ENCODE peak calls at places on chromosomes 1 and 21, in ten cellular contexts. U, J, V, G, Y, K, L, I, E and P are unnamed samples.

GRCh38 chr1:163820190-163820589 is 498.4 kb downstream of the NUF2 start:
- DNase-seq in V (no peak), U (no peak), L (no peak), E (no peak), J (no peak), Y (no peak), I (no peak), G (no peak), K (no peak), P (no peak)

GRCh38 chr1:30690115-30690645 is 33.2 kb downstream of the MATN1 start:
- DNase-seq in U (no peak), G (peak; percentile 40), Y (no peak), L (no peak), J (no peak), E (no peak), I (no peak), K (no peak), V (no peak), P (no peak)

GRCh38 chr1:147665521-147665920 is 4.8 kb downstream of the ACP6 start:
- DNase-seq in K (no peak), J (no peak), I (no peak), Y (no peak), L (no peak), G (no peak), V (no peak), E (no peak), U (no peak), P (no peak)

GRCh38 chr1:44721521-44722361 is 9.2 kb downstream of the RNU5D-1 start:
- DNase-seq in L (no peak), K (peak; percentile 69), I (no peak), G (peak; percentile 65), E (no peak), Y (peak; percentile 91), U (peak; percentile 98), V (no peak), J (peak; percentile 56), P (peak; percentile 98)

GRCh38 chr21:45304945-45305344 is 17.2 kb upstream of the POFUT2 start:
- DNase-seq in V (peak; percentile 11), U (no peak), J (no peak), E (no peak), K (no peak), I (peak; percentile 20), G (no peak), L (no peak), Y (no peak), P (no peak)

GRCh38 chr1:231828182-231828920 is 201.8 kb downstream of the DISC1 start:
- DNase-seq in K (no peak), J (no peak), E (no peak), L (no peak), G (no peak), Y (peak; percentile 95), V (no peak), I (no peak), U (no peak), P (peak; percentile 42)

GRCh38 chr1:34929853-34930701 is 627 bp upstream of the DLGAP3 start:
- DNase-seq in E (no peak), G (no peak), K (no peak), U (no peak), I (no peak), L (no peak), V (no peak), Y (no peak), J (no peak), P (no peak)

GRCh38 chr1:243558556-243558955 is 291.5 kb downstream of the AKT3 start:
- DNase-seq in V (no peak), E (no peak), L (no peak), I (no peak), U (no peak), G (no peak), K (no peak), Y (no peak), J (no peak), P (no peak)

GRCh38 chr21:41219498-41220207 is 51.7 kb downstream of the BACE2 start:
- DNase-seq in G (no peak), U (no peak), Y (no peak), J (no peak), E (no peak), I (no peak), K (no peak), V (no peak), L (no peak), P (no peak)

GRCh38 chr1:199038188-199038587 is 399.3 kb downstream of the PTPRC start:
- DNase-seq in I (no peak), Y (no peak), J (no peak), L (no peak), U (no peak), G (no peak), K (no peak), V (no peak), E (no peak), P (no peak)

GRCh38 chr1:63951076-63951946 is 177.5 kb downstream of the ROR1 start:
- DNase-seq in V (no peak), Y (peak; percentile 13), I (no peak), E (no peak), U (no peak), J (no peak), L (no peak), G (no peak), K (no peak), P (no peak)

GRCh38 chr21:15701845-15702244 is 27.9 kb upstream of the USP25 start:
- DNase-seq in J (no peak), V (no peak), K (no peak), G (no peak), I (no peak), L (no peak), E (no peak), U (peak; percentile 62), Y (no peak), P (no peak)

GRCh38 chr1:78003070-78003751 is 1.5 kb upstream of the DNAJB4 start:
- DNase-seq in J (no peak), G (no peak), V (no peak), L (no peak), E (no peak), K (no peak), I (no peak), Y (no peak), U (peak; percentile 47), P (no peak)

GRCh38 chr1:78005755-78006154 is 1.0 kb downstream of the DNAJB4 start:
- DNase-seq in E (no peak), I (no peak), G (peak; percentile 36), V (peak; percentile 28), J (no peak), U (peak; percentile 75), L (peak; percentile 35), K (peak; percentile 17), Y (peak; percentile 94), P (no peak)

GRCh38 chr1:78005347-78005722 is 596 bp downstream of the DNAJB4 start:
- DNase-seq in V (no peak), G (no peak), K (no peak), J (no peak), Y (no peak), I (no peak), E (no peak), L (no peak), U (peak; percentile 20), P (no peak)

GRCh38 chr1:78004719-78005346 is at the start of gene DNAJB4:
- DNase-seq in L (peak; percentile 83), I (peak; percentile 51), U (peak; percentile 96), K (peak; percentile 83), V (peak; percentile 69), J (peak; percentile 31), G (peak; percentile 90), Y (peak; percentile 99), E (peak; percentile 82), P (peak; percentile 13)

GRCh38 chr1:78003882-78004718 is 639 bp upstream of the DNAJB4 start:
- DNase-seq in I (peak; percentile 63), G (peak; percentile 53), L (peak; percentile 19), E (peak; percentile 48), Y (peak; percentile 83), V (peak; percentile 58), K (peak; percentile 58), J (peak; percentile 20), U (peak; percentile 88), P (no peak)
- TF ChIP-seq POLR2A in I (no peak), G (no peak), L (no peak), E (peak; percentile 18), Y (peak; percentile 97), V (no peak), K (no peak), J (peak; percentile 98), U (peak; percentile 100), P (no peak)

GRCh38 chr1:203290261-203291089 is 14.8 kb upstream of the BTG2 start:
- DNase-seq in I (peak; percentile 96), V (peak; percentile 98), G (peak; percentile 97), E (peak; percentile 98), L (peak; percentile 97), Y (peak; percentile 73), K (peak; percentile 99), U (peak; percentile 88), J (peak; percentile 77), P (no peak)
- TF ChIP-seq POLR2A in I (peak; percentile 76), V (peak; percentile 62), G (peak; percentile 89), E (peak; percentile 51), L (peak; percentile 97), Y (no peak), K (peak; percentile 95), U (no peak), J (peak; percentile 84), P (no peak)

DNA sequence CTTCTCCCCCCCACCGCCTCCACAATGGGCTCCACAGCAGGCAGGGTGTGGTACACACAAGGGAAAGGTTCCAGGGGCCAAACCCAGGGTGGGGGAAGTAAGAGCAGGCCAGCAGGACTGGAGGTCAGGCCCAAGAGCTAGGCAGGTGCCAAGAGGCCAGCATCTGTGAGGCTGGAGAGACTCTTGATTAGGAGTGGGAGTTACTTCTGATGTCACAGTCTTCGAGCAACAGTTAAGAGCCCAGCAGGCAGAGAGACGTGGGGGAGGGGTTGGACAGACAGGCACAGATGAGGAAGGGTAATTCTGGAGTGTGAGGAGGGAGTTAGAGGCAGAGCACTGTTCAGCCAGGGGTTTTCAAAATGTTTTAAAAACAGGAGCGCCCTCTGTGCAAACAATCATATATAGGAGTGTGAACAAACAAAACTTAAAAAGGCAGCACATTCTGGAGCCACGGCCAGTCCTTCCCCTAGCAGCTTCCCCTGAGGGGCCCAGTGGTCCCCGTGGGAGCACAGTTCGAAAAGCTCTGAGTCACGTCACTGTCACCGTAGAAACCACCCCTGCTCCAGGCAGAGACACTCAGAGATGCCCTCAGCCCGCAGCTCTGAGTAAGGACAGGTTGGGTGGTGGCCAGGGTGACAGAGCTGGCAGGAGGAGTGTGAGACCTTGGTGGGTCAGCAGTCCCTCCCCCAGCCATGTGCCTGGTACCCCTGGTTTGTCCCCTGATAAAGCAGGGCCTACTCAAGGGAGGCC is 55.6 kb downstream of the SLC9A1 start:
- DNase-seq in Y (peak; percentile 83), E (peak; percentile 51), K (peak; percentile 23), L (no peak), J (peak; percentile 50), G (peak; percentile 81), U (peak; percentile 91), V (peak; percentile 81), I (peak; percentile 88), P (peak; percentile 60)
- TF ChIP-seq POLR2A in Y (no peak), E (no peak), K (no peak), L (no peak), J (no peak), G (no peak), U (no peak), V (peak; percentile 42), I (no peak), P (no peak)

DNA sequence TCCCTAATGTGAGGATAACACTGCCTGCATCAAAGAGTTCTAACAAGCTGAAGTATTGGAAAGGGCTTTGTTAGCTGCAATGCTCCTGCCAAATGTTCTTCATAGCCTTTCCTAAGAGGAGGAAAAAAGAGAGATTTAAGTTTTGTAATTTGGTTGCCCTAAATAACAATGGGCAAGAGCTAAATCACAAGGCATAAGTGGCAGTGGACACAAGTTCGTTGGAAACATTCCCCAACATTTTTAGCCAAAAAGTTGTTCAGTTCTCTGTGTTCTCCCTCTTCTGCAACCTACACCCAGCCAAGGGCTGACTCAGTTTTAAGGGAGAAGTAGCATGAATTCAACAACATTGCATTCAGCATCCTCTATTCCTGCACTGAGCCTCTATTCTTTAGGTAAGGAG is 2.6 kb upstream of the UQCRHL start:
- DNase-seq in J (no peak), L (no peak), Y (no peak), V (no peak), G (no peak), U (no peak), K (no peak), I (no peak), E (no peak), P (no peak)
- TF ChIP-seq POLR2A in J (no peak), L (no peak), Y (no peak), V (no peak), G (no peak), U (no peak), K (no peak), I (no peak), E (no peak), P (no peak)